ENCODE peak calls at places on chromosomes 11 and 22, in four cellular contexts. K, Z, T and J are unnamed samples.

GRCh38 chr22:45226681-45227186 is 14.0 kb downstream of the KIAA0930 start:
- DNase-seq in K (peak), Z (peak), T (peak), J (peak)

GRCh38 chr11:67666676-67667489 is 7.5 kb downstream of the ALDH3B2 start:
- DNase-seq in K (peak), Z (no peak), T (no peak), J (no peak)

GRCh38 chr11:2798951-2799761 is 86.4 kb downstream of the CDKN1C start:
- DNase-seq in K (peak), Z (no peak), T (peak), J (peak)

GRCh38 chr11:119019996-119020395 is 1.4 kb downstream of the TRAPPC4 start:
- DNase-seq in K (no peak), Z (no peak), T (no peak), J (no peak)

GRCh38 chr22:22903355-22903777 is 15.8 kb downstream of the IGLL5 start:
- DNase-seq in K (no peak), Z (no peak), T (no peak), J (no peak)

GRCh38 chr22:40212126-40212525 is 34.4 kb downstream of the TNRC6B start:
- DNase-seq in K (no peak), Z (no peak), T (no peak), J (no peak)

GRCh38 chr11:59078435-59078834 is 7.7 kb upstream of the GLYATL1B start:
- DNase-seq in K (no peak), Z (no peak), T (no peak), J (no peak)

GRCh38 chr11:104654414-104654813 is 243.8 kb downstream of the CASP12 start:
- DNase-seq in K (no peak), Z (no peak), T (no peak), J (no peak)

GRCh38 chr11:1876361-1877063 is 15.2 kb downstream of the PRR33 start:
- DNase-seq in K (peak), Z (peak), T (peak), J (no peak)

GRCh38 chr22:35517769-35518530 is 22.7 kb upstream of the RASD2 start:
- DNase-seq in K (no peak), Z (no peak), T (no peak), J (no peak)

GRCh38 chr11:110287537-110287936 is 8.9 kb downstream of the RDX start:
- DNase-seq in K (no peak), Z (no peak), T (no peak), J (no peak)

GRCh38 chr11:59173080-59173963 is 1.4 kb downstream of the DTX4 start:
- DNase-seq in K (peak), Z (no peak), T (peak), J (peak)

GRCh38 chr22:38246692-38247091 is 26.1 kb downstream of the TMEM184B start:
- DNase-seq in K (no peak), Z (no peak), T (no peak), J (no peak)

GRCh38 chr11:77322926-77323590 is 21.6 kb upstream of the GDPD4 start:
- DNase-seq in K (no peak), Z (no peak), T (no peak), J (peak)

GRCh38 chr11:103274025-103274424 is 164.8 kb downstream of the DYNC2H1 start:
- DNase-seq in K (no peak), Z (no peak), T (no peak), J (no peak)

GRCh38 chr11:109547356-109548027 is 125.5 kb downstream of the C11orf87 start:
- DNase-seq in K (no peak), Z (no peak), T (no peak), J (peak)

GRCh38 chr11:6365659-6366058 is 24.6 kb upstream of the SMPD1 start:
- DNase-seq in K (no peak), Z (no peak), T (no peak), J (no peak)

GRCh38 chr11:114988644-114989043 is 310.3 kb downstream of the NXPE2 start:
- DNase-seq in K (no peak), Z (no peak), T (no peak), J (no peak)

GRCh38 chr11:10622957-10623787 is 54.7 kb upstream of the LYVE1 start:
- DNase-seq in K (no peak), Z (peak), T (peak), J (no peak)

GRCh38 chr11:102946237-102946636 is 9.3 kb downstream of the MMP13 start:
- DNase-seq in K (no peak), Z (no peak), T (no peak), J (no peak)